ENCODE peak calls at places on chromosomes 2 and 18, in seven cellular contexts. R is kidney tubule cell, W is kidney, C is adrenal gland, S is lung microvascular endothelial cell, P is iris pigment epithelial cell, K is Caki2. T is an unnamed sample.
A peak's percentile ranks its signal among the peaks of the same experiment; 100 is the strongest.

GRCh38 chr18:30694773-30695172 is 347.8 kb downstream of the DSC3 start:
- DNase-seq in R (no peak), W (peak; percentile 35), C (no peak), S (no peak), P (no peak), K (no peak), T (no peak)

GRCh38 chr2:23620841-23621341 is 235.9 kb downstream of the KLHL29 start:
- DNase-seq in R (no peak), W (peak; percentile 73), C (peak; percentile 45), S (no peak), P (peak; percentile 48), K (no peak), T (no peak)

GRCh38 chr2:205464681-205465080 is 217.6 kb upstream of the NRP2 start:
- DNase-seq in R (no peak), W (no peak), C (no peak), S (no peak), P (no peak), K (no peak), T (no peak)

GRCh38 chr2:158973511-158973956 is 5.1 kb downstream of the TANC1 start:
- DNase-seq in R (peak; percentile 27), W (no peak), C (no peak), S (no peak), P (peak; percentile 80), K (peak; percentile 8), T (no peak)

GRCh38 chr2:31271851-31272267 is 37.9 kb downstream of the EHD3 start:
- DNase-seq in R (peak; percentile 76), W (no peak), C (no peak), S (no peak), P (peak; percentile 42), K (peak; percentile 55), T (no peak)

GRCh38 chr18:6785001-6785400 is 55.5 kb downstream of the ARHGAP28 start:
- DNase-seq in R (no peak), W (no peak), C (no peak), S (no peak), P (peak; percentile 38), K (no peak), T (no peak)

GRCh38 chr2:200308421-200309295 is 2.2 kb downstream of the SPATS2L start:
- DNase-seq in R (peak; percentile 31), W (no peak), C (no peak), S (no peak), P (peak; percentile 36), K (peak; percentile 43), T (no peak)

GRCh38 chr18:389658-390357 is 110.7 kb downstream of the COLEC12 start:
- DNase-seq in R (no peak), W (no peak), C (no peak), S (no peak), P (peak; percentile 63), K (no peak), T (no peak)

GRCh38 chr2:84906108-84906899 is 848 bp downstream of the TMSB10 start:
- DNase-seq in R (peak; percentile 50), W (peak; percentile 88), C (peak; percentile 44), S (peak; percentile 46), P (no peak), K (peak; percentile 31), T (no peak)

GRCh38 chr18:21820811-21821143 is 80.2 kb downstream of the MIB1 start:
- DNase-seq in R (no peak), W (no peak), C (no peak), S (no peak), P (no peak), K (no peak), T (no peak)

GRCh38 chr2:85477884-85478283 is 59.4 kb downstream of the SH2D6 start:
- DNase-seq in R (no peak), W (no peak), C (no peak), S (no peak), P (no peak), K (no peak), T (no peak)

GRCh38 chr2:101330253-101330921 is 21.9 kb upstream of the RNF149 start:
- DNase-seq in R (peak; percentile 38), W (peak; percentile 85), C (no peak), S (peak; percentile 20), P (no peak), K (no peak), T (no peak)

GRCh38 chr2:191869781-191870180 is 22.9 kb upstream of the CAVIN2 start:
- DNase-seq in R (no peak), W (no peak), C (no peak), S (peak; percentile 64), P (no peak), K (peak; percentile 50), T (no peak)

T was measured in glomerular endothelial cell.